ENCODE peak calls at places on chromosomes 13 and 19, in four cellular contexts. R is WTC11, D is HepG2, B is GM12878. C is an unnamed sample.

GRCh38 chr13:93398167-93398566 is 171.6 kb downstream of the GPC6 start:
- DNase-seq in R (no peak), D (no peak), B (no peak), C (no peak)

GRCh38 chr19:1373042-1373533 is 10.6 kb upstream of the NDUFS7 start:
- DNase-seq in R (no peak), D (no peak), B (no peak), C (no peak)

GRCh38 chr19:51552996-51553725 is 17.9 kb upstream of the ZNF175 start:
- DNase-seq in R (peak), D (peak), B (no peak), C (peak)

GRCh38 chr19:16078759-16079707 is 2.7 kb downstream of the TPM4 start:
- DNase-seq in R (no peak), D (peak), B (peak), C (peak)

GRCh38 chr13:36193151-36193855 is 21.1 kb downstream of the SOHLH2 start:
- DNase-seq in R (no peak), D (no peak), B (no peak), C (no peak)

GRCh38 chr13:32117696-32118095 is 86.1 kb downstream of the FRY start:
- DNase-seq in R (no peak), D (no peak), B (no peak), C (no peak)

GRCh38 chr13:49777746-49778614 is 14.5 kb downstream of the KPNA3 start:
- DNase-seq in R (no peak), D (no peak), B (no peak), C (no peak)

GRCh38 chr19:18006895-18007604 is 920 bp upstream of the ARRDC2 start:
- DNase-seq in R (peak), D (peak), B (no peak), C (peak)

GRCh38 chr13:79406597-79406908 is 498 bp upstream of the RBM26 start:
- DNase-seq in R (no peak), D (no peak), B (no peak), C (no peak)

GRCh38 chr19:17137417-17137816 is 61.8 kb downstream of the MYO9B start:
- DNase-seq in R (no peak), D (no peak), B (no peak), C (no peak)

GRCh38 chr13:111469916-111470506 is 149.6 kb downstream of the TEX29 start:
- DNase-seq in R (no peak), D (no peak), B (no peak), C (no peak)

GRCh38 chr13:33017410-33017929 is 1.2 kb downstream of the KL start:
- DNase-seq in R (peak), D (peak), B (peak), C (peak)

GRCh38 chr19:12774588-12775555 is at the start of gene HOOK2:
- DNase-seq in R (peak), D (no peak), B (no peak), C (peak)

GRCh38 chr19:18960370-18960769 is 19.4 kb upstream of the HOMER3 start:
- DNase-seq in R (no peak), D (no peak), B (no peak), C (no peak)

GRCh38 chr13:46675016-46675415 is 121.9 kb downstream of the ESD start:
- DNase-seq in R (no peak), D (no peak), B (no peak), C (no peak)

GRCh38 chr19:45746866-45747265 is 13.6 kb downstream of the MEIOSIN start:
- DNase-seq in R (no peak), D (no peak), B (no peak), C (no peak)

GRCh38 chr13:75959861-75960481 is 323.8 kb downstream of the LMO7 start:
- DNase-seq in R (no peak), D (no peak), B (no peak), C (no peak)

GRCh38 chr19:14127929-14128509 is 8.4 kb downstream of the ASF1B start:
- DNase-seq in R (no peak), D (no peak), B (peak), C (no peak)

GRCh38 chr19:33334271-33334670 is 31.9 kb upstream of the CEBPA start:
- DNase-seq in R (no peak), D (no peak), B (no peak), C (no peak)

GRCh38 chr19:14061751-14062557 is at the start of gene PALM3:
- DNase-seq in R (no peak), D (no peak), B (no peak), C (no peak)

GRCh38 chr19:7790416-7790815 is 27.4 kb downstream of the CLEC4M start:
- DNase-seq in R (no peak), D (no peak), B (no peak), C (no peak)

GRCh38 chr13:106522112-106522511 is 13.3 kb downstream of the EFNB2 start:
- DNase-seq in R (no peak), D (no peak), B (no peak), C (no peak)

GRCh38 chr19:49746206-49746958 is 16.7 kb downstream of the TSKS start:
- DNase-seq in R (peak), D (peak), B (no peak), C (peak)

GRCh38 chr19:30253581-30253996 is 118.6 kb upstream of the ZNF536 start:
- DNase-seq in R (no peak), D (no peak), B (no peak), C (no peak)

GRCh38 chr13:20873348-20873747 is 29.2 kb downstream of the XPO4 start:
- DNase-seq in R (no peak), D (no peak), B (no peak), C (no peak)

GRCh38 chr19:16376649-16377048 is 52.0 kb downstream of the KLF2 start:
- DNase-seq in R (peak), D (no peak), B (no peak), C (peak)

GRCh38 chr13:43041368-43041921 is 18.1 kb downstream of the DNAJC15 start:
- DNase-seq in R (no peak), D (no peak), B (no peak), C (no peak)

GRCh38 chr13:59247166-59247565 is 916.6 kb downstream of the DIAPH3 start:
- DNase-seq in R (peak), D (no peak), B (no peak), C (no peak)

GRCh38 chr19:2863818-2864217 is 3.3 kb upstream of the ZNF556 start:
- DNase-seq in R (no peak), D (no peak), B (no peak), C (no peak)

GRCh38 chr13:73602295-73602694 is 531.9 kb downstream of the KLF12 start:
- DNase-seq in R (no peak), D (peak), B (no peak), C (peak)

GRCh38 chr13:34035676-34036325 is 217.9 kb downstream of the RFC3 start:
- DNase-seq in R (no peak), D (peak), B (no peak), C (no peak)

GRCh38 chr13:49476529-49476928 is 19.2 kb upstream of the PHF11 start:
- DNase-seq in R (no peak), D (no peak), B (no peak), C (no peak)

GRCh38 chr13:113921763-113922162 is 52.1 kb downstream of the C13orf46 start:
- DNase-seq in R (no peak), D (no peak), B (no peak), C (no peak)

GRCh38 chr19:8655340-8655709 is 24.9 kb downstream of the NFILZ start:
- DNase-seq in R (no peak), D (no peak), B (no peak), C (peak)

GRCh38 chr19:46783670-46784069 is 4.7 kb downstream of the SLC1A5 start:
- DNase-seq in R (no peak), D (no peak), B (no peak), C (peak)
- TF ChIP-seq CBFB in R (no peak), D (no peak), B (no peak), C (no peak)

GRCh38 chr19:28285917-28286316 is 927.0 kb downstream of the UQCRFS1 start:
- DNase-seq in R (no peak), D (no peak), B (no peak), C (no peak)

GRCh38 chr19:28281676-28282075 is 931.3 kb downstream of the UQCRFS1 start:
- DNase-seq in R (no peak), D (no peak), B (no peak), C (no peak)

GRCh38 chr19:28283592-28283991 is 929.4 kb downstream of the UQCRFS1 start:
- DNase-seq in R (no peak), D (no peak), B (no peak), C (no peak)

GRCh38 chr19:28284389-28284788 is 928.6 kb downstream of the UQCRFS1 start:
- DNase-seq in R (no peak), D (no peak), B (no peak), C (no peak)

DNA sequence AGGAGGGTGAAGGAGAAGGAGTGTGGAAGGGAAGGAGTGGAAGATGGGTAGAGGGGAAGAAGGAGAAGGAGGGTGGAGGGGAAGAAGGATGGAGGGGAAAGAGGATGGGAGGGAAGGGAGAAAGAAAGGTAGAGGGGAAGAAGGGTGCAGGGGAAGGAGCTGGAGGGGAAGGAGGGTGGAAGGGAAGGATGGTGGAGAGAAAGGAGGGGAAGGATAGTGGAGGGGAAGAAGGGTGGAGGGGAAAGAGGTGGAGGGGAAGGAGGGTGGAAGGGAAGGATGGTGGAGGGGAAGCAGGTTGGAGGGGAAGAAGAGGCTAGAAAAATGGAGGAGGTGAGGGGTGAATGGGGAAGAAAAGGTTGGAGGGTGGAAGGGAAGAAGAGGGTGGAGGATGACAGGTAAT is 927.9 kb downstream of the UQCRFS1 start:
- DNase-seq in R (no peak), D (no peak), B (no peak), C (no peak)
- TF ChIP-seq CBFB in R (no peak), D (no peak), B (no peak), C (no peak)

GRCh38 chr13:98992355-98992754 is 14.5 kb upstream of the DOCK9 start:
- DNase-seq in R (no peak), D (no peak), B (no peak), C (no peak)

GRCh38 chr13:98996046-98996445 is 18.2 kb upstream of the DOCK9 start:
- DNase-seq in R (no peak), D (no peak), B (no peak), C (no peak)

GRCh38 chr13:98997051-98997730 is 19.3 kb upstream of the DOCK9 start:
- DNase-seq in R (no peak), D (no peak), B (no peak), C (no peak)

GRCh38 chr13:98994080-98994479 is 16.2 kb upstream of the DOCK9 start:
- DNase-seq in R (no peak), D (no peak), B (no peak), C (no peak)

DNA sequence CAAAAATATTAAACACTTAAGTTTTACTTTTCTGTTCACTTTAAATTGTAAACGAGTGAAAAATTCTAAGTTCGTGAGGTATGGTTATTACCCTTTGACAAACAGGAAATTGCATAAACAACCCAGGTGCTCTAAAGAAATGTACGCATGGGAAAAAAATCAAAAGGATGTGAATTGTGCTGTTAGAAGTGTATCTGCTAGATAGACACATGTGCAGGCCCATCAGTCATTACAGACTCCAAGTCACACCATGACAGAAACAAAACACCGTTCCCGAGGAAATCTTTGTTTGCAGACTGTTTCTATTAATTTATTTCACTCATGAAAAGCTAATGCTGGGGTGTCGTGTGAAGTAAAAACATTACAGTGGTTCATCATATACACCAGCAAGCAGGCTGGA is 17.0 kb upstream of the DOCK9 start:
- DNase-seq in R (no peak), D (no peak), B (no peak), C (no peak)
- TF ChIP-seq CBFB in R (no peak), D (no peak), B (no peak), C (no peak)

GRCh38 chr13:21879263-21879914 is 208.5 kb downstream of the FGF9 start:
- DNase-seq in R (no peak), D (no peak), B (no peak), C (no peak)
- TF ChIP-seq CBFB in R (no peak), D (no peak), B (no peak), C (no peak)

GRCh38 chr19:10478903-10479384 is 24.2 kb downstream of the KEAP1 start:
- DNase-seq in R (peak), D (peak), B (no peak), C (peak)
- TF ChIP-seq CBFB in R (no peak), D (no peak), B (no peak), C (no peak)

DNA sequence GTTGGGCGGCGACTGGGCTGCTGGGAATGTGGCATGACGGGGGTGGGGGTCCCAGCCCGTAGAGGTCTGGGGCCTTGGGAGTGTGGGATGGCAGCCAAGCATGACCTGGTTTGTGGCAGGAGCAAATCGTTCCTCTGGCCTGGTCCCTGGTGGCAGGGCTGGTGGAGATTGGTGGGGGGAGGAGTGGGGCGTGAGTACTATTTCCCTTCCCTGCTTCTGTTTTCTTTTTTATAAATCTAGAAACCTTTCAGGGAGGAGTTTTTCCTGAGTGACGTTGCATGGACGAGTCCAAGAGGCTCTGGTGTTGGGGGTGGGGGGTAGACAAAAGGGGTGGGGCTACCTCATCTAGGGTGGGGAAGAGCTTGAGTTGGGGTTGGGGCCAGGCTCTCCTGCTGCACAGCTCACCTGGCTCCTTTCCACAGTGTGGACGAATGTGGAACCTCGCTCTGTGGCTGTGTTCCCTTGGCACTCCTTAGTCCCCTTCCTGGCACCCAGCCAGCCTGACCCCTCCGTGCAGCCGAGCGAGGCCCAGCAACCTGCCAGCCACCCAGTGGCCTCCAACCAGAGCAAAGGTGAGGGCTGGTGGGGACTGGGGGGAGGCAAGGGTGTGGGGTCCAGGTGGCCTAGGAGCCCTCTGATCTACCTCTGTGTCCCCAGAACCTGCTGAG is 15.4 kb upstream of the PRR19 start:
- DNase-seq in R (no peak), D (no peak), B (no peak), C (peak)
- TF ChIP-seq CBFB in R (no peak), D (no peak), B (no peak), C (no peak)

GRCh38 chr19:11375143-11375948 is 880 bp downstream of the SWSAP1 start:
- DNase-seq in R (peak), D (peak), B (no peak), C (no peak)
- TF ChIP-seq CBFB in R (no peak), D (no peak), B (no peak), C (no peak)

GRCh38 chr13:97003071-97003470 is 8.8 kb upstream of the OXGR1 start:
- DNase-seq in R (no peak), D (no peak), B (no peak), C (no peak)

GRCh38 chr13:97001641-97002040 is 7.4 kb upstream of the OXGR1 start:
- DNase-seq in R (no peak), D (no peak), B (no peak), C (no peak)

GRCh38 chr13:97002581-97002980 is 8.3 kb upstream of the OXGR1 start:
- DNase-seq in R (no peak), D (no peak), B (no peak), C (no peak)

GRCh38 chr13:96998071-96998470 is 3.8 kb upstream of the OXGR1 start:
- DNase-seq in R (no peak), D (no peak), B (no peak), C (no peak)

GRCh38 chr13:97000295-97000925 is 6.1 kb upstream of the OXGR1 start:
- DNase-seq in R (no peak), D (no peak), B (no peak), C (no peak)
- TF ChIP-seq CBFB in R (no peak), D (no peak), B (no peak), C (no peak)

GRCh38 chr19:31270897-31271568 is 78.2 kb downstream of the TSHZ3 start:
- DNase-seq in R (no peak), D (no peak), B (no peak), C (no peak)
- TF ChIP-seq CBFB in R (no peak), D (no peak), B (no peak), C (no peak)